ENCODE peak calls at places on chromosomes 1 and 21, in nine cellular contexts. A, G, B, U, Y, Z, T, J and Q are unnamed samples. For H3K9me3, the result is how much of the 10 kb centered on the place peaks cover.

GRCh38 chr21:45365608-45366241 is 39.2 kb upstream of the COL18A1 start:
- DNase-seq in A (peak), G (no peak), B (no peak), U (peak), Y (peak), Z (peak), T (no peak), J (peak), Q (no peak)

GRCh38 chr1:212293579-212293978 is 8.4 kb downstream of the PPP2R5A start:
- DNase-seq in A (no peak), G (no peak), B (no peak), U (peak), Y (no peak), Z (peak), T (no peak), J (no peak), Q (no peak)

GRCh38 chr21:46148106-46148505 is 7.3 kb downstream of the FTCD start:
- DNase-seq in A (no peak), G (no peak), B (no peak), U (no peak), Y (no peak), Z (no peak), T (no peak), J (no peak), Q (no peak)

GRCh38 chr1:93703649-93704048 is 22.0 kb upstream of the BCAR3 start:
- DNase-seq in A (no peak), G (no peak), B (no peak), U (no peak), Y (no peak), Z (peak), T (no peak), J (no peak), Q (no peak)

GRCh38 chr1:84117868-84118267 is 26.2 kb upstream of the PRKACB start:
- DNase-seq in A (no peak), G (no peak), B (no peak), U (peak), Y (peak), Z (peak), T (no peak), J (no peak), Q (no peak)

GRCh38 chr1:40299366-40300248 is 17.5 kb downstream of the COL9A2 start:
- DNase-seq in A (no peak), G (no peak), B (no peak), U (no peak), Y (no peak), Z (no peak), T (no peak), J (no peak), Q (no peak)

GRCh38 chr1:9352364-9353140 is 59.9 kb downstream of the SPSB1 start:
- DNase-seq in A (no peak), G (no peak), B (no peak), U (peak), Y (no peak), Z (no peak), T (no peak), J (peak), Q (peak)

GRCh38 chr1:54405894-54406293 is 300 bp downstream of the SSBP3 start:
- DNase-seq in A (no peak), G (no peak), B (no peak), U (no peak), Y (no peak), Z (peak), T (peak), J (no peak), Q (no peak)

GRCh38 chr1:182575540-182576149 is 13.4 kb downstream of the RNASEL start:
- DNase-seq in A (no peak), G (no peak), B (no peak), U (peak), Y (peak), Z (peak), T (no peak), J (no peak), Q (no peak)

GRCh38 chr1:208466054-208466590 is 221.9 kb upstream of the PLXNA2 start:
- DNase-seq in A (no peak), G (no peak), B (no peak), U (no peak), Y (no peak), Z (no peak), T (no peak), J (no peak), Q (no peak)

GRCh38 chr1:182650678-182651669 is 33.4 kb downstream of the RGS8 start:
- DNase-seq in A (no peak), G (no peak), B (no peak), U (no peak), Y (no peak), Z (no peak), T (no peak), J (no peak), Q (no peak)

GRCh38 chr21:45463871-45464270 is 58.9 kb downstream of the COL18A1 start:
- DNase-seq in A (no peak), G (no peak), B (no peak), U (no peak), Y (no peak), Z (no peak), T (no peak), J (no peak), Q (no peak)

GRCh38 chr1:17377325-17377953 is 5.4 kb downstream of the PADI6 start:
- DNase-seq in A (no peak), G (no peak), B (no peak), U (no peak), Y (no peak), Z (no peak), T (no peak), J (no peak), Q (no peak)

GRCh38 chr1:56911098-56911497 is 54.7 kb downstream of the C8B start:
- DNase-seq in A (no peak), G (no peak), B (no peak), U (peak), Y (no peak), Z (peak), T (no peak), J (no peak), Q (no peak)

GRCh38 chr1:162390396-162391185 is 9.1 kb downstream of the C1orf226 start:
- DNase-seq in A (no peak), G (peak), B (peak), U (no peak), Y (no peak), Z (no peak), T (no peak), J (no peak), Q (no peak)

GRCh38 chr21:38937286-38937790 is 131.6 kb downstream of the ETS2 start:
- DNase-seq in A (no peak), G (no peak), B (no peak), U (peak), Y (no peak), Z (no peak), T (no peak), J (no peak), Q (no peak)

GRCh38 chr21:34668803-34669148 is at the start of gene CLIC6:
- DNase-seq in A (no peak), G (peak), B (no peak), U (no peak), Y (no peak), Z (no peak), T (peak), J (peak), Q (no peak)

GRCh38 chr1:165354739-165355138 is 1.8 kb downstream of the LMX1A start:
- DNase-seq in A (no peak), G (no peak), B (no peak), U (no peak), Y (no peak), Z (no peak), T (no peak), J (peak), Q (no peak)

GRCh38 chr1:175178456-175178855 is 14.1 kb downstream of the KIAA0040 start:
- DNase-seq in A (no peak), G (no peak), B (no peak), U (no peak), Y (no peak), Z (no peak), T (no peak), J (no peak), Q (no peak)

GRCh38 chr1:156498447-156499193 is 2.0 kb downstream of the MEF2D start:
- DNase-seq in A (peak), G (peak), B (peak), U (peak), Y (no peak), Z (peak), T (peak), J (no peak), Q (peak)

GRCh38 chr1:157369808-157370521 is 182.3 kb downstream of the FCRL5 start:
- DNase-seq in A (peak), G (no peak), B (peak), U (peak), Y (peak), Z (peak), T (no peak), J (peak), Q (peak)

GRCh38 chr1:235068155-235069121 is 60.2 kb downstream of the TOMM20 start:
- DNase-seq in A (peak), G (peak), B (no peak), U (peak), Y (no peak), Z (peak), T (no peak), J (no peak), Q (no peak)

GRCh38 chr1:20194770-20195463 is 8.6 kb upstream of the PLA2G2C start:
- DNase-seq in A (peak), G (peak), B (peak), U (peak), Y (peak), Z (peak), T (peak), J (peak), Q (peak)

GRCh38 chr1:91885331-91885715 is 628 bp downstream of the TGFBR3 start:
- DNase-seq in A (peak), G (peak), B (no peak), U (peak), Y (no peak), Z (peak), T (peak), J (peak), Q (peak)

DNA sequence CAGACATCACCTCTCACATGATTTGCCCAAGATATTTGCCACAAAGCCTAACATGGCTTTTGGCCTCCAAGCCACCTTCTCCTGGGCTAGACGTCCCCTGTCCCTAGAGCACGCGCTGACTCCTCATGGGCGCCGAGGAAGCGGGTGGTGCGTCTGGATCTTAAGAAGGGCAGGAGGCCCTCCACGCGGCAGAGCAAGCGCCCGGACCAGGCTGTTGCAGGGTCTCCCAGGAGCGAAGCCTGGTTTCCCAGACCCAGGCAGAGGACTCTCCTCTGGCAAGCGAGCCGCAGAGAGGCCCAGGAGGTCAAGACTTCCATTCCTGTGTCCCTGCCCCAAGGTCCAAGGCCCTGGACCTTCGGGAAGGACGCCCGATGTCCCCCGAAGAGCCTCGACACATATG is 101.7 kb upstream of the TTC34 start:
- DNase-seq in A (no peak), G (no peak), B (no peak), U (no peak), Y (no peak), Z (no peak), T (no peak), J (no peak), Q (no peak)
- H3K9me3 ChIP-seq in A (under half), G (under half), B (half or more), U (under half), Y (half or more), Z (under half), T (under half), J (under half), Q (under half)

GRCh38 chr1:193827516-193827915 is 641.1 kb upstream of the B3GALT2 start:
- DNase-seq in A (no peak), G (no peak), B (no peak), U (no peak), Y (no peak), Z (no peak), T (no peak), J (no peak), Q (no peak)
- H3K9me3 ChIP-seq in A (under half), G (under half), B (under half), U (under half), Y (under half), Z (under half), T (under half), J (under half), Q (under half)

GRCh38 chr1:108785880-108786279 is 39.4 kb downstream of the STXBP3 start:
- DNase-seq in A (no peak), G (no peak), B (no peak), U (no peak), Y (no peak), Z (no peak), T (no peak), J (no peak), Q (no peak)

GRCh38 chr1:108785264-108785663 is 38.8 kb downstream of the STXBP3 start:
- DNase-seq in A (no peak), G (no peak), B (no peak), U (no peak), Y (no peak), Z (no peak), T (no peak), J (no peak), Q (no peak)

GRCh38 chr1:108779455-108779854 is 33.0 kb downstream of the STXBP3 start:
- DNase-seq in A (no peak), G (no peak), B (no peak), U (no peak), Y (no peak), Z (no peak), T (no peak), J (no peak), Q (no peak)

GRCh38 chr1:108777839-108778238 is 31.4 kb downstream of the STXBP3 start:
- DNase-seq in A (no peak), G (no peak), B (no peak), U (no peak), Y (no peak), Z (no peak), T (no peak), J (no peak), Q (no peak)

GRCh38 chr1:108780937-108781574 is 34.6 kb downstream of the STXBP3 start:
- DNase-seq in A (no peak), G (no peak), B (no peak), U (no peak), Y (no peak), Z (no peak), T (no peak), J (no peak), Q (no peak)
- H3K9me3 ChIP-seq in A (under half), G (under half), B (under half), U (under half), Y (under half), Z (under half), T (under half), J (under half), Q (under half)

GRCh38 chr1:23356451-23356850 is 12.4 kb upstream of the HNRNPR start:
- DNase-seq in A (no peak), G (no peak), B (no peak), U (no peak), Y (no peak), Z (no peak), T (no peak), J (peak), Q (no peak)
- H3K9me3 ChIP-seq in A (under half), G (under half), B (under half), U (under half), Y (under half), Z (under half), T (under half), J (under half), Q (under half)

GRCh38 chr21:23475518-23476189 is 2131.6 kb downstream of the MRPL39 start:
- DNase-seq in A (no peak), G (no peak), B (no peak), U (no peak), Y (no peak), Z (no peak), T (no peak), J (no peak), Q (no peak)

DNA sequence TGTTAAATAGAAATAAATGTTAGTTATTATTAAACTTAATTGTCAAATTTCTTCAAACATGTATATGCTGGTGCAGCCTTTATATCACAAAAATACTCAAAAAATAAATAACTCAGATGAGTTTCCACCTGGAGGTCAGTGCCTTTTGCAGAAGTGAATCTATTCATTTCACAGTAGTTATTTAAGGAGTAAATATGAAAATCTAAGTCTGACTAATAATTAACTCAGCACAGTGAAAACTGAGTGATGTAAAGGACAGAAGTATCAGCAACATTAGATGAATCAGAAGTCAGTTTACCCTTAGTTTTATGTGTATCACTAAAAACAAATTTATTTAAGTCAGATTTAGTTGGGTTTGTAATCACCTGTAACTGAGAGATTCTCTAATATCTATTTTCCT is 2135.4 kb downstream of the MRPL39 start:
- DNase-seq in A (no peak), G (no peak), B (no peak), U (no peak), Y (no peak), Z (no peak), T (no peak), J (no peak), Q (no peak)
- H3K9me3 ChIP-seq in A (under half), G (under half), B (under half), U (under half), Y (under half), Z (under half), T (under half), J (under half), Q (under half)

GRCh38 chr1:4561213-4561612 is 93.2 kb upstream of the AJAP1 start:
- DNase-seq in A (no peak), G (no peak), B (no peak), U (no peak), Y (no peak), Z (no peak), T (no peak), J (peak), Q (no peak)

GRCh38 chr1:4553761-4554160 is 100.6 kb upstream of the AJAP1 start:
- DNase-seq in A (no peak), G (no peak), B (no peak), U (no peak), Y (no peak), Z (no peak), T (no peak), J (no peak), Q (no peak)

GRCh38 chr1:4554291-4554865 is 100.0 kb upstream of the AJAP1 start:
- DNase-seq in A (no peak), G (no peak), B (no peak), U (no peak), Y (no peak), Z (no peak), T (no peak), J (no peak), Q (no peak)

GRCh38 chr1:4562321-4562720 is 92.1 kb upstream of the AJAP1 start:
- DNase-seq in A (no peak), G (no peak), B (no peak), U (no peak), Y (no peak), Z (no peak), T (no peak), J (no peak), Q (no peak)

GRCh38 chr1:4557949-4558348 is 96.5 kb upstream of the AJAP1 start:
- DNase-seq in A (no peak), G (no peak), B (no peak), U (no peak), Y (no peak), Z (no peak), T (no peak), J (no peak), Q (no peak)
- H3K9me3 ChIP-seq in A (under half), G (under half), B (under half), U (under half), Y (half or more), Z (under half), T (under half), J (under half), Q (under half)

DNA sequence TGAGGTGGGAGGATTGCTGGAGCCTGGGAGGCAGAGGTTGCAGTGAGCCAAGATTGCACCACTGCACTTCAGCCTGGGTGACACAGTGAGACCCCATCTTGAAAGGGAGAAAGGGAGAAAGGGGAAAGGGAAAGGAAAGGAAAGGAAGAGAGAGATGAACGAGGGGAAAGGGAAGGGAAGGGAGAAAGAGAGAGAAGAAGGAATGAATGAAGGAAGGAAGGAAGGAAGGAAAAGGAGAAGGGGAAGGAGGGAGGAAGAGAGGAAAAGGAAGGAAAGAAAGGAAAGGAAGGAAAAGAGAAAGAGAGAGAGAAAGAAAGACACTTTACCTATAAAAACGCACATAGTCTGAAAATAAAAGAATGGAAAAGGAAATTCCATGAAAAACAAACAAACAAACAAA is 18.0 kb downstream of the ZNF695 start:
- DNase-seq in A (no peak), G (no peak), B (no peak), U (no peak), Y (no peak), Z (no peak), T (no peak), J (no peak), Q (no peak)
- H3K9me3 ChIP-seq in A (under half), G (under half), B (half or more), U (half or more), Y (under half), Z (under half), T (half or more), J (half or more), Q (under half)

DNA sequence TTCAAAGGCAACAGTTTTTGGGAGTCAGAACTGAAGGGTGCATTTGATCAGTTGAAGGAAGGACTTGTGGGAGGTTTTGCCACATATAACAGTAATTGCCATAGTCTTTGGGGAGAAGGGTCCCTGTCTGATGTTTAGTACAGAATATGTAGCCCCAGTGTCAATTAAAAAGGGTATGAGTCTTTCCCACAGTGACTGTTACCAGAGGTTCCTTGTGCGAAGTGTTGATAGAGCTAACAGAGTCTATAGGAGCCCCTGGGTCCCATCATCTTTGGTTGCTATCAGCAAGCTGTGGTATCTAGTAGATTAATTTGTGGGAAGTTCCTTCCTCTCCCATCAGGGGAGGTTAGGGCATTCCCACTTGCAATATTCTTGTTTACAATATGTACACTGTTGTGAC is 329.2 kb downstream of the PTPRU start:
- DNase-seq in A (no peak), G (no peak), B (no peak), U (no peak), Y (no peak), Z (no peak), T (no peak), J (no peak), Q (no peak)
- H3K9me3 ChIP-seq in A (under half), G (under half), B (half or more), U (half or more), Y (under half), Z (under half), T (half or more), J (under half), Q (under half)